ENCODE peak calls at places on chromosomes 5 and 9, in nine cellular contexts. C, N, T, E, X, P, G, L and B are unnamed samples.

GRCh38 chr5:176741566-176742211 is 68.7 kb upstream of the UNC5A start:
- DNase-seq in G (no peak), L (no peak), P (no peak), E (no peak), T (no peak), X (no peak), C (no peak), N (no peak), B (no peak)

GRCh38 chr9:35529156-35529823 is 39.4 kb downstream of the RUSC2 start:
- DNase-seq in C (no peak), N (no peak), X (no peak), E (no peak), T (no peak), L (no peak), P (peak; percentile 75), G (no peak), B (no peak)

GRCh38 chr9:86282979-86283535 is 719 bp upstream of the ISCA1 start:
- DNase-seq in L (peak; percentile 94), X (no peak), G (no peak), N (no peak), C (peak; percentile 8), P (no peak), T (peak; percentile 95), E (peak; percentile 69), B (peak; percentile 51)

GRCh38 chr5:15695171-15695676 is 195.2 kb downstream of the FBXL7 start:
- DNase-seq in C (no peak), X (no peak), E (no peak), T (peak; percentile 68), N (no peak), P (peak; percentile 10), G (no peak), L (peak; percentile 78), B (no peak)

GRCh38 chr9:115972362-115972761 is 181.2 kb upstream of the PAPPA start:
- DNase-seq in E (no peak), T (peak; percentile 38), L (peak; percentile 44), P (no peak), G (no peak), X (no peak), N (no peak), C (no peak), B (no peak)

GRCh38 chr9:129440394-129441186 is 180.3 kb downstream of the C9orf50 start:
- DNase-seq in P (no peak), G (no peak), L (no peak), C (no peak), N (no peak), E (no peak), X (no peak), T (no peak), B (no peak)

GRCh38 chr9:33306037-33306436 is 15.7 kb downstream of the NFX1 start:
- DNase-seq in T (peak; percentile 16), X (no peak), E (no peak), L (no peak), N (no peak), P (peak; percentile 65), G (no peak), C (no peak), B (no peak)

GRCh38 chr5:65061974-65062353 is 293.2 kb downstream of the CWC27 start:
- DNase-seq in T (no peak), X (no peak), N (no peak), P (no peak), E (no peak), C (no peak), L (no peak), G (no peak), B (no peak)

GRCh38 chr5:139839918-139840317 is 44.3 kb downstream of the PSD2 start:
- DNase-seq in L (no peak), N (no peak), G (no peak), T (no peak), C (no peak), X (no peak), P (no peak), E (no peak), B (no peak)

GRCh38 chr5:14714706-14715105 is 50.2 kb downstream of the OTULIN start:
- DNase-seq in N (no peak), C (no peak), X (no peak), G (peak; percentile 85), P (peak; percentile 13), L (peak; percentile 29), T (no peak), E (no peak), B (no peak)

GRCh38 chr5:166178681-166179080 is 2112.8 kb upstream of the WWC1 start:
- DNase-seq in E (no peak), P (no peak), N (no peak), C (no peak), G (no peak), T (no peak), X (no peak), L (no peak), B (no peak)

GRCh38 chr5:97628011-97628410 is 445.0 kb upstream of the RIOK2 start:
- DNase-seq in N (no peak), G (no peak), T (no peak), C (no peak), L (peak; percentile 52), P (no peak), X (no peak), E (no peak), B (no peak)

GRCh38 chr9:93656426-93657222 is 80.2 kb downstream of the PHF2 start:
- DNase-seq in X (peak; percentile 3), E (no peak), L (no peak), T (no peak), G (no peak), N (no peak), P (no peak), C (no peak), B (no peak)

GRCh38 chr5:135965504-135965903 is 10.7 kb upstream of the LECT2 start:
- DNase-seq in C (no peak), N (no peak), G (no peak), P (no peak), E (no peak), L (no peak), X (no peak), T (no peak), B (no peak)

GRCh38 chr9:98332405-98332831 is 77.0 kb upstream of the TBC1D2 start:
- DNase-seq in G (no peak), E (no peak), X (no peak), T (no peak), N (no peak), P (no peak), L (no peak), C (no peak), B (no peak)

GRCh38 chr5:169945831-169946261 is 34.4 kb downstream of the INSYN2B start:
- DNase-seq in C (no peak), G (no peak), N (no peak), T (peak; percentile 95), X (no peak), L (peak; percentile 97), P (no peak), E (peak; percentile 13), B (no peak)

GRCh38 chr9:83563360-83563759 is 25.2 kb upstream of the FRMD3 start:
- DNase-seq in T (no peak), L (no peak), G (no peak), N (no peak), X (no peak), P (no peak), C (no peak), E (no peak), B (no peak)

GRCh38 chr9:109342878-109343277 is 22.0 kb upstream of the EPB41L4B start:
- DNase-seq in T (no peak), X (no peak), P (no peak), N (no peak), G (peak; percentile 52), C (no peak), L (no peak), E (no peak), B (no peak)

GRCh38 chr9:26131891-26132290 is 453.6 kb upstream of the TUSC1 start:
- DNase-seq in C (no peak), N (no peak), P (no peak), T (peak; percentile 3), X (no peak), E (no peak), G (no peak), L (peak; percentile 12), B (no peak)

GRCh38 chr5:132000677-132001453 is 10.6 kb downstream of the ACSL6 start:
- DNase-seq in P (no peak), T (no peak), X (no peak), E (no peak), G (no peak), C (no peak), L (no peak), N (no peak), B (peak; percentile 34)

GRCh38 chr5:123708074-123708806 is 196.3 kb downstream of the CSNK1G3 start:
- DNase-seq in X (no peak), G (no peak), L (peak; percentile 96), T (peak; percentile 75), P (no peak), N (no peak), E (no peak), C (no peak), B (no peak)

GRCh38 chr5:100902406-100903035 is 561 bp downstream of the ST8SIA4 start:
- DNase-seq in P (peak; percentile 26), L (peak; percentile 13), T (no peak), E (peak; percentile 30), G (no peak), C (no peak), X (no peak), N (no peak), B (no peak)

GRCh38 chr9:98373622-98374021 is 118.2 kb upstream of the TBC1D2 start:
- DNase-seq in X (no peak), N (no peak), P (peak; percentile 52), C (no peak), E (peak; percentile 4), L (peak; percentile 39), G (no peak), T (no peak), B (no peak)

GRCh38 chr5:126103050-126103449 is 320.2 kb upstream of the GRAMD2B start:
- DNase-seq in L (no peak), G (no peak), T (no peak), E (no peak), C (no peak), X (no peak), P (no peak), N (no peak), B (no peak)

GRCh38 chr5:38922199-38922598 is 76.4 kb downstream of the OSMR start:
- DNase-seq in C (peak; percentile 73), T (peak; percentile 79), N (peak; percentile 39), G (peak; percentile 43), P (peak; percentile 67), X (no peak), E (peak; percentile 43), L (peak; percentile 78), B (peak; percentile 3)

GRCh38 chr5:74392698-74393431 is 247.7 kb downstream of the ENC1 start:
- DNase-seq in T (peak; percentile 43), N (no peak), L (peak; percentile 19), X (no peak), G (no peak), P (peak; percentile 75), E (no peak), C (no peak), B (no peak)

GRCh38 chr9:129174102-129174723 is 3.8 kb downstream of the IER5L start:
- DNase-seq in T (peak; percentile 96), X (peak; percentile 50), N (peak; percentile 90), G (peak; percentile 77), L (peak; percentile 96), P (peak; percentile 96), C (peak; percentile 89), E (peak; percentile 88), B (peak; percentile 40)

GRCh38 chr9:81798606-81799005 is 109.3 kb upstream of the TLE1 start:
- DNase-seq in C (no peak), L (no peak), G (no peak), P (no peak), X (no peak), N (no peak), E (no peak), T (peak; percentile 12), B (no peak)

GRCh38 chr5:110335361-110336046 is 391.0 kb downstream of the TMEM232 start:
- DNase-seq in C (no peak), L (peak; percentile 93), G (no peak), E (no peak), T (no peak), X (no peak), P (no peak), N (no peak), B (no peak)

GRCh38 chr5:11528720-11529119 is 375.5 kb downstream of the CTNND2 start:
- DNase-seq in T (no peak), G (no peak), P (no peak), N (no peak), E (no peak), X (no peak), C (no peak), L (no peak), B (no peak)

GRCh38 chr9:127117801-127118200 is 4.6 kb downstream of the ANGPTL2 start:
- DNase-seq in P (no peak), N (no peak), L (no peak), X (no peak), G (no peak), T (no peak), E (no peak), C (no peak), B (no peak)